ENCODE peak calls at places on chromosome 11, in eight cellular contexts. One of them, this sample, is unnamed.
A peak's percentile ranks its signal among the peaks of the same experiment; 100 is the strongest.

GRCh38 chr11:122642472-122642922 is 13.0 kb upstream of the UBASH3B start:
- DNase-seq in Peyer's patch: no peak
- DNase-seq in PC-3: peak; percentile 98
- DNase-seq in HCT116: peak; percentile 65
- DNase-seq in astrocyte: peak; percentile 98
- DNase-seq in fibroblast of lung: peak; percentile 76
- DNase-seq in endothelial cell of umbilical vein: peak; percentile 60
- DNase-seq in neural crest cell: no peak
- DNase-seq in this sample: no peak

GRCh38 chr11:79262221-79262620 is 178.6 kb downstream of the TENM4 start:
- DNase-seq in fibroblast of lung: peak; percentile 29
- DNase-seq in PC-3: no peak
- DNase-seq in neural crest cell: no peak
- DNase-seq in endothelial cell of umbilical vein: no peak
- DNase-seq in astrocyte: no peak
- DNase-seq in Peyer's patch: no peak
- DNase-seq in HCT116: no peak
- DNase-seq in this sample: no peak

GRCh38 chr11:42407379-42407778 is 904.4 kb upstream of the API5 start:
- DNase-seq in PC-3: peak; percentile 33
- DNase-seq in Peyer's patch: peak; percentile 48
- DNase-seq in astrocyte: no peak
- DNase-seq in endothelial cell of umbilical vein: peak; percentile 13
- DNase-seq in HCT116: no peak
- DNase-seq in neural crest cell: peak; percentile 66
- DNase-seq in fibroblast of lung: no peak
- DNase-seq in this sample: no peak

GRCh38 chr11:4863893-4864292 is 14.9 kb upstream of the OR51S1 start:
- DNase-seq in HCT116: no peak
- DNase-seq in fibroblast of lung: no peak
- DNase-seq in Peyer's patch: no peak
- DNase-seq in astrocyte: no peak
- DNase-seq in PC-3: no peak
- DNase-seq in endothelial cell of umbilical vein: no peak
- DNase-seq in neural crest cell: no peak
- DNase-seq in this sample: no peak

GRCh38 chr11:126655807-126656128 is 300.3 kb downstream of the ST3GAL4 start:
- DNase-seq in PC-3: peak; percentile 12
- DNase-seq in neural crest cell: no peak
- DNase-seq in fibroblast of lung: no peak
- DNase-seq in HCT116: no peak
- DNase-seq in Peyer's patch: no peak
- DNase-seq in endothelial cell of umbilical vein: no peak
- DNase-seq in astrocyte: no peak
- DNase-seq in this sample: no peak

GRCh38 chr11:125287467-125288232 is 123.1 kb downstream of the PKNOX2 start:
- DNase-seq in PC-3: no peak
- DNase-seq in astrocyte: peak; percentile 60
- DNase-seq in Peyer's patch: no peak
- DNase-seq in endothelial cell of umbilical vein: peak; percentile 38
- DNase-seq in neural crest cell: no peak
- DNase-seq in HCT116: no peak
- DNase-seq in fibroblast of lung: peak; percentile 26
- DNase-seq in this sample: no peak

GRCh38 chr11:20161230-20161918 is 1.1 kb upstream of the DBX1 start:
- DNase-seq in neural crest cell: no peak
- DNase-seq in HCT116: no peak
- DNase-seq in endothelial cell of umbilical vein: no peak
- DNase-seq in PC-3: no peak
- DNase-seq in Peyer's patch: no peak
- DNase-seq in astrocyte: no peak
- DNase-seq in fibroblast of lung: no peak
- DNase-seq in this sample: no peak

GRCh38 chr11:76659672-76660532 is 10.6 kb downstream of the LRRC32 start:
- DNase-seq in Peyer's patch: peak; percentile 35
- DNase-seq in PC-3: no peak
- DNase-seq in HCT116: no peak
- DNase-seq in astrocyte: no peak
- DNase-seq in fibroblast of lung: no peak
- DNase-seq in neural crest cell: no peak
- DNase-seq in endothelial cell of umbilical vein: no peak
- DNase-seq in this sample: peak; percentile 60

GRCh38 chr11:33930317-33931021 is 38.6 kb upstream of the LMO2 start:
- DNase-seq in Peyer's patch: no peak
- DNase-seq in fibroblast of lung: peak; percentile 72
- DNase-seq in PC-3: no peak
- DNase-seq in endothelial cell of umbilical vein: peak; percentile 98
- DNase-seq in neural crest cell: no peak
- DNase-seq in astrocyte: peak; percentile 46
- DNase-seq in HCT116: no peak
- DNase-seq in this sample: no peak

GRCh38 chr11:5291207-5291838 is 10.4 kb downstream of the OR51B4 start:
- DNase-seq in fibroblast of lung: peak; percentile 70
- DNase-seq in neural crest cell: no peak
- DNase-seq in Peyer's patch: no peak
- DNase-seq in endothelial cell of umbilical vein: peak; percentile 32
- DNase-seq in astrocyte: no peak
- DNase-seq in PC-3: peak; percentile 46
- DNase-seq in HCT116: peak; percentile 35
- DNase-seq in this sample: no peak

GRCh38 chr11:127042445-127042844 is 41.9 kb upstream of the KIRREL3 start:
- DNase-seq in neural crest cell: no peak
- DNase-seq in endothelial cell of umbilical vein: no peak
- DNase-seq in astrocyte: peak; percentile 61
- DNase-seq in Peyer's patch: no peak
- DNase-seq in fibroblast of lung: no peak
- DNase-seq in PC-3: no peak
- DNase-seq in HCT116: no peak
- DNase-seq in this sample: no peak

GRCh38 chr11:129247129-129247528 is 55.0 kb upstream of the ARHGAP32 start:
- DNase-seq in Peyer's patch: no peak
- DNase-seq in endothelial cell of umbilical vein: peak; percentile 32
- DNase-seq in astrocyte: peak; percentile 80
- DNase-seq in PC-3: peak; percentile 74
- DNase-seq in neural crest cell: no peak
- DNase-seq in HCT116: no peak
- DNase-seq in fibroblast of lung: no peak
- DNase-seq in this sample: no peak

GRCh38 chr11:63666874-63667273 is 4.3 kb downstream of the ATL3 start:
- DNase-seq in fibroblast of lung: peak; percentile 93
- DNase-seq in PC-3: no peak
- DNase-seq in astrocyte: peak; percentile 39
- DNase-seq in neural crest cell: no peak
- DNase-seq in Peyer's patch: no peak
- DNase-seq in HCT116: no peak
- DNase-seq in endothelial cell of umbilical vein: no peak
- DNase-seq in this sample: no peak

GRCh38 chr11:79538775-79539174 is 97.9 kb upstream of the TENM4 start:
- DNase-seq in neural crest cell: no peak
- DNase-seq in PC-3: no peak
- DNase-seq in fibroblast of lung: no peak
- DNase-seq in endothelial cell of umbilical vein: no peak
- DNase-seq in Peyer's patch: no peak
- DNase-seq in HCT116: no peak
- DNase-seq in astrocyte: no peak
- DNase-seq in this sample: no peak

GRCh38 chr11:57571631-57572030 is 4.2 kb upstream of the UBE2L6 start:
- DNase-seq in fibroblast of lung: no peak
- DNase-seq in HCT116: no peak
- DNase-seq in PC-3: no peak
- DNase-seq in astrocyte: no peak
- DNase-seq in neural crest cell: no peak
- DNase-seq in endothelial cell of umbilical vein: no peak
- DNase-seq in Peyer's patch: no peak
- DNase-seq in this sample: no peak

GRCh38 chr11:75261474-75261847 is 20.9 kb downstream of the TPBGL start:
- DNase-seq in endothelial cell of umbilical vein: no peak
- DNase-seq in astrocyte: no peak
- DNase-seq in HCT116: no peak
- DNase-seq in fibroblast of lung: no peak
- DNase-seq in neural crest cell: no peak
- DNase-seq in PC-3: no peak
- DNase-seq in Peyer's patch: peak; percentile 57
- DNase-seq in this sample: peak; percentile 62

GRCh38 chr11:11845551-11845950 is 3.8 kb downstream of the USP47 start:
- DNase-seq in HCT116: no peak
- DNase-seq in astrocyte: peak; percentile 17
- DNase-seq in neural crest cell: no peak
- DNase-seq in PC-3: peak; percentile 25
- DNase-seq in endothelial cell of umbilical vein: no peak
- DNase-seq in Peyer's patch: no peak
- DNase-seq in fibroblast of lung: no peak
- DNase-seq in this sample: no peak

GRCh38 chr11:11409916-11410315 is 56.9 kb upstream of the CSNK2A3 start:
- DNase-seq in endothelial cell of umbilical vein: no peak
- DNase-seq in astrocyte: no peak
- DNase-seq in neural crest cell: no peak
- DNase-seq in HCT116: no peak
- DNase-seq in fibroblast of lung: no peak
- DNase-seq in Peyer's patch: no peak
- DNase-seq in PC-3: no peak
- DNase-seq in this sample: no peak

GRCh38 chr11:59560290-59560701 is 49.0 kb downstream of the OR4D9 start:
- DNase-seq in astrocyte: peak; percentile 66
- DNase-seq in neural crest cell: peak; percentile 86
- DNase-seq in PC-3: peak; percentile 96
- DNase-seq in endothelial cell of umbilical vein: peak; percentile 86
- DNase-seq in Peyer's patch: peak; percentile 72
- DNase-seq in fibroblast of lung: peak; percentile 78
- DNase-seq in HCT116: peak; percentile 85
- DNase-seq in this sample: no peak

GRCh38 chr11:67119577-67120391 is 721 bp downstream of the KDM2A start:
- DNase-seq in PC-3: peak; percentile 32
- DNase-seq in astrocyte: no peak
- DNase-seq in fibroblast of lung: no peak
- DNase-seq in HCT116: no peak
- DNase-seq in endothelial cell of umbilical vein: peak; percentile 49
- DNase-seq in neural crest cell: peak; percentile 28
- DNase-seq in Peyer's patch: peak; percentile 59
- DNase-seq in this sample: peak; percentile 67
- TF ChIP-seq CTCF in PC-3: no peak
- TF ChIP-seq CTCF in astrocyte: no peak
- TF ChIP-seq CTCF in fibroblast of lung: no peak
- TF ChIP-seq CTCF in HCT116: no peak
- TF ChIP-seq CTCF in endothelial cell of umbilical vein: peak; percentile 14
- TF ChIP-seq CTCF in neural crest cell: no peak
- TF ChIP-seq CTCF in Peyer's patch: no peak
- TF ChIP-seq CTCF in this sample: no peak

GRCh38 chr11:114054830-114055229 is 4.7 kb upstream of the ZBTB16 start:
- DNase-seq in Peyer's patch: no peak
- DNase-seq in fibroblast of lung: no peak
- DNase-seq in PC-3: no peak
- DNase-seq in astrocyte: no peak
- DNase-seq in HCT116: no peak
- DNase-seq in neural crest cell: no peak
- DNase-seq in endothelial cell of umbilical vein: no peak
- DNase-seq in this sample: no peak

GRCh38 chr11:114056409-114056808 is 3.1 kb upstream of the ZBTB16 start:
- DNase-seq in neural crest cell: no peak
- DNase-seq in Peyer's patch: no peak
- DNase-seq in astrocyte: no peak
- DNase-seq in PC-3: no peak
- DNase-seq in HCT116: no peak
- DNase-seq in fibroblast of lung: no peak
- DNase-seq in endothelial cell of umbilical vein: no peak
- DNase-seq in this sample: no peak

GRCh38 chr11:114052160-114052559 is 7.4 kb upstream of the ZBTB16 start:
- DNase-seq in astrocyte: no peak
- DNase-seq in PC-3: no peak
- DNase-seq in endothelial cell of umbilical vein: no peak
- DNase-seq in neural crest cell: no peak
- DNase-seq in fibroblast of lung: no peak
- DNase-seq in Peyer's patch: no peak
- DNase-seq in HCT116: no peak
- DNase-seq in this sample: no peak

GRCh38 chr11:114051558-114051957 is 8.0 kb upstream of the ZBTB16 start:
- DNase-seq in neural crest cell: no peak
- DNase-seq in astrocyte: no peak
- DNase-seq in Peyer's patch: no peak
- DNase-seq in fibroblast of lung: no peak
- DNase-seq in endothelial cell of umbilical vein: no peak
- DNase-seq in PC-3: no peak
- DNase-seq in HCT116: no peak
- DNase-seq in this sample: no peak

GRCh38 chr11:114053406-114053805 is 6.1 kb upstream of the ZBTB16 start:
- DNase-seq in fibroblast of lung: no peak
- DNase-seq in HCT116: no peak
- DNase-seq in PC-3: no peak
- DNase-seq in endothelial cell of umbilical vein: no peak
- DNase-seq in Peyer's patch: no peak
- DNase-seq in neural crest cell: no peak
- DNase-seq in astrocyte: no peak
- DNase-seq in this sample: no peak
- TF ChIP-seq CTCF in fibroblast of lung: no peak
- TF ChIP-seq CTCF in HCT116: no peak
- TF ChIP-seq CTCF in PC-3: no peak
- TF ChIP-seq CTCF in endothelial cell of umbilical vein: no peak
- TF ChIP-seq CTCF in Peyer's patch: no peak
- TF ChIP-seq CTCF in neural crest cell: no peak
- TF ChIP-seq CTCF in astrocyte: no peak
- TF ChIP-seq CTCF in this sample: no peak

GRCh38 chr11:67630943-67631331 is 1.2 kb upstream of the NUDT8 start:
- DNase-seq in HCT116: no peak
- DNase-seq in neural crest cell: no peak
- DNase-seq in endothelial cell of umbilical vein: no peak
- DNase-seq in fibroblast of lung: no peak
- DNase-seq in Peyer's patch: peak; percentile 54
- DNase-seq in astrocyte: no peak
- DNase-seq in PC-3: no peak
- DNase-seq in this sample: no peak
- TF ChIP-seq CTCF in HCT116: no peak
- TF ChIP-seq CTCF in neural crest cell: peak; percentile 4
- TF ChIP-seq CTCF in endothelial cell of umbilical vein: no peak
- TF ChIP-seq CTCF in fibroblast of lung: no peak
- TF ChIP-seq CTCF in Peyer's patch: no peak
- TF ChIP-seq CTCF in astrocyte: no peak
- TF ChIP-seq CTCF in PC-3: no peak
- TF ChIP-seq CTCF in this sample: no peak

DNA sequence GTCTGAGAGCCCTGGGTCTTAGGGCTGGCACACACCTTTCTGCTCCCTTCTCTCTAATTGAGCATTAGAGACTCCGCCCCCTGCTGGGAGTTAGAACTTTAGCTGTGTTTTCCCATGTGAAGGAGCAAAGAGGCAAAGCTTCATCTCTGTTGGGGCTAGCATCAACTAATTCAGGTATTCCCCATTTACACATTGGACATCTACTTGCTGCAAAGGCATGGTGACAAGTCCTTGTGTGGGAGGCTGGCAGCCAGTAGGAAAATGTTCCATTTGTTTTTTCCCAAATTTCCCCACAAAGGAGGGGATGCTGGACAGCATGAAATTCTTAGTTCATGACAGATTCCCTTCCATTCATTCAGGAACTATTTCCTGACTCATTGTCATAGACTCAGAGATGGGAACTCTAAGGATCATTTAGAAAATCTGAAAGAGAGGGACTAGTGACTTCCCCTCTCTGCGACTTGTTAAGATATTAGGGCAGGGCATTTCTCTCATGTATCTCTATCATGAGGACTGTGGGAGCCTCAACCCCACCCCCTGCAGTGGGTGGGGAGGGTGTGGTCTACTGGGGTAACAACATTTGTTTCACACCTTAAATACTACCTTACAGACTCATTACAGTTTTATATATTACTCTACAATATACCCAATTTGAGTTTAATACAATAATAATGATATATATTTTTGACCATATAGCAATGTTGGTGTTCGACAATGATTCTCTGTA is 3.7 kb downstream of the CD44 start:
- DNase-seq in astrocyte: peak; percentile 87
- DNase-seq in endothelial cell of umbilical vein: peak; percentile 32
- DNase-seq in PC-3: peak; percentile 83
- DNase-seq in fibroblast of lung: peak; percentile 44
- DNase-seq in neural crest cell: no peak
- DNase-seq in Peyer's patch: peak; percentile 77
- DNase-seq in HCT116: no peak
- DNase-seq in this sample: no peak
- TF ChIP-seq CTCF in astrocyte: peak; percentile 26
- TF ChIP-seq CTCF in endothelial cell of umbilical vein: no peak
- TF ChIP-seq CTCF in PC-3: no peak
- TF ChIP-seq CTCF in fibroblast of lung: peak; percentile 31
- TF ChIP-seq CTCF in neural crest cell: no peak
- TF ChIP-seq CTCF in Peyer's patch: no peak
- TF ChIP-seq CTCF in HCT116: no peak
- TF ChIP-seq CTCF in this sample: no peak